ENCODE peak calls at places on chromosomes 4 and X, in four cellular contexts. One of them, this sample, is unnamed. For H3K9me3, the result is how much of the 10 kb centered on the place peaks cover.

GRCh38 chrX:99384594-99385374 is 1025.3 kb downstream of the PCDH19 start:
- DNase-seq in naive thymus-derived CD4-positive, alpha-beta T cell: no peak
- DNase-seq in SJSA1: no peak
- DNase-seq in thoracic aorta: no peak
- DNase-seq in this sample: no peak

GRCh38 chrX:23705235-23705634 is 37.8 kb downstream of the ACOT9 start:
- DNase-seq in naive thymus-derived CD4-positive, alpha-beta T cell: no peak
- DNase-seq in SJSA1: no peak
- DNase-seq in thoracic aorta: no peak
- DNase-seq in this sample: no peak

GRCh38 chr4:54998991-54999390 is 126.4 kb downstream of the KDR start:
- DNase-seq in naive thymus-derived CD4-positive, alpha-beta T cell: no peak
- DNase-seq in SJSA1: no peak
- DNase-seq in thoracic aorta: no peak
- DNase-seq in this sample: no peak

GRCh38 chrX:40012039-40012799 is 85.5 kb downstream of the BCOR start:
- DNase-seq in naive thymus-derived CD4-positive, alpha-beta T cell: no peak
- DNase-seq in SJSA1: peak
- DNase-seq in thoracic aorta: no peak
- DNase-seq in this sample: no peak

GRCh38 chr4:153223418-153223792 is 19.2 kb downstream of the TRIM2 start:
- DNase-seq in naive thymus-derived CD4-positive, alpha-beta T cell: no peak
- DNase-seq in SJSA1: no peak
- DNase-seq in thoracic aorta: no peak
- DNase-seq in this sample: no peak

GRCh38 chrX:2819345-2820130 is 9.2 kb upstream of the GYG2 start:
- DNase-seq in naive thymus-derived CD4-positive, alpha-beta T cell: no peak
- DNase-seq in SJSA1: no peak
- DNase-seq in thoracic aorta: no peak
- DNase-seq in this sample: no peak

GRCh38 chr4:24802648-24803047 is 7.3 kb downstream of the SOD3 start:
- DNase-seq in naive thymus-derived CD4-positive, alpha-beta T cell: no peak
- DNase-seq in SJSA1: no peak
- DNase-seq in thoracic aorta: no peak
- DNase-seq in this sample: no peak

GRCh38 chr4:99052902-99053301 is 35.7 kb downstream of the ADH5 start:
- DNase-seq in naive thymus-derived CD4-positive, alpha-beta T cell: no peak
- DNase-seq in SJSA1: no peak
- DNase-seq in thoracic aorta: no peak
- DNase-seq in this sample: no peak

GRCh38 chr4:4418676-4419370 is 31.9 kb downstream of the NSG1 start:
- DNase-seq in naive thymus-derived CD4-positive, alpha-beta T cell: no peak
- DNase-seq in SJSA1: no peak
- DNase-seq in thoracic aorta: no peak
- DNase-seq in this sample: no peak

GRCh38 chr4:174037631-174038030 is 245.8 kb downstream of the FBXO8 start:
- DNase-seq in naive thymus-derived CD4-positive, alpha-beta T cell: no peak
- DNase-seq in SJSA1: no peak
- DNase-seq in thoracic aorta: no peak
- DNase-seq in this sample: no peak

GRCh38 chr4:8544741-8545438 is 35.3 kb upstream of the GPR78 start:
- DNase-seq in naive thymus-derived CD4-positive, alpha-beta T cell: no peak
- DNase-seq in SJSA1: peak
- DNase-seq in thoracic aorta: no peak
- DNase-seq in this sample: no peak

GRCh38 chr4:30924521-30924920 is 204.4 kb downstream of the PCDH7 start:
- DNase-seq in naive thymus-derived CD4-positive, alpha-beta T cell: no peak
- DNase-seq in SJSA1: no peak
- DNase-seq in thoracic aorta: no peak
- DNase-seq in this sample: no peak

GRCh38 chrX:13285229-13285628 is 34.6 kb downstream of the ATXN3L start:
- DNase-seq in naive thymus-derived CD4-positive, alpha-beta T cell: no peak
- DNase-seq in SJSA1: no peak
- DNase-seq in thoracic aorta: no peak
- DNase-seq in this sample: no peak
- H3K9me3 ChIP-seq in naive thymus-derived CD4-positive, alpha-beta T cell: under half
- H3K9me3 ChIP-seq in SJSA1: under half
- H3K9me3 ChIP-seq in thoracic aorta: under half
- H3K9me3 ChIP-seq in this sample: under half

GRCh38 chr4:43550981-43551627 is 658.6 kb downstream of the GRXCR1 start:
- DNase-seq in naive thymus-derived CD4-positive, alpha-beta T cell: no peak
- DNase-seq in SJSA1: no peak
- DNase-seq in thoracic aorta: no peak
- DNase-seq in this sample: no peak

GRCh38 chr4:43560047-43560446 is 667.5 kb downstream of the GRXCR1 start:
- DNase-seq in naive thymus-derived CD4-positive, alpha-beta T cell: no peak
- DNase-seq in SJSA1: no peak
- DNase-seq in thoracic aorta: no peak
- DNase-seq in this sample: no peak

DNA sequence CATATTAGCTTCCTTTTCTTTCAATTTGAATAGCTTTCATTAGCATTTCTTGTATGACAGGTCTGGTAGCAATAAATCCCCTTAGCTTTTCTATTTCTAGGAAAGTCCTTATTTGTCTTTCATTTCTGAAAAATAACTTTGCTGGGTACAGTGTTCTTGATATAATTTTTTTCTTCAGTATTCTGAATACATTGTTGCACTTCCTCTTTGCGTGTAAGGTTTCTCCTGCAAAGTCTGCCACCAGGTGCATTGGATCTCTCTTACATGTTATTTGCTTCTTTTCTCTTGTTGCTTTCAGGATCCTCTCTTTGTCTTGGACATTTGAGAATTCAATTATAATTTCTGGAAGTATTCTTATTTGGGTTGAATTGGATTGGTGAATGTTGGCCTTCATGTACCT is 663.7 kb downstream of the GRXCR1 start:
- DNase-seq in naive thymus-derived CD4-positive, alpha-beta T cell: no peak
- DNase-seq in SJSA1: no peak
- DNase-seq in thoracic aorta: no peak
- DNase-seq in this sample: no peak
- H3K9me3 ChIP-seq in naive thymus-derived CD4-positive, alpha-beta T cell: under half
- H3K9me3 ChIP-seq in SJSA1: under half
- H3K9me3 ChIP-seq in thoracic aorta: under half
- H3K9me3 ChIP-seq in this sample: under half

GRCh38 chr4:385934-386707 is 48.5 kb downstream of the ZNF141 start:
- DNase-seq in naive thymus-derived CD4-positive, alpha-beta T cell: no peak
- DNase-seq in SJSA1: no peak
- DNase-seq in thoracic aorta: no peak
- DNase-seq in this sample: no peak
- H3K9me3 ChIP-seq in naive thymus-derived CD4-positive, alpha-beta T cell: half or more
- H3K9me3 ChIP-seq in SJSA1: under half
- H3K9me3 ChIP-seq in thoracic aorta: half or more
- H3K9me3 ChIP-seq in this sample: under half

GRCh38 chrX:57932266-57932665 is 22.0 kb upstream of the ZXDA start:
- DNase-seq in naive thymus-derived CD4-positive, alpha-beta T cell: no peak
- DNase-seq in SJSA1: no peak
- DNase-seq in thoracic aorta: no peak
- DNase-seq in this sample: no peak

GRCh38 chrX:57929373-57929772 is 19.1 kb upstream of the ZXDA start:
- DNase-seq in naive thymus-derived CD4-positive, alpha-beta T cell: no peak
- DNase-seq in SJSA1: no peak
- DNase-seq in thoracic aorta: no peak
- DNase-seq in this sample: no peak

GRCh38 chrX:57930051-57930450 is 19.8 kb upstream of the ZXDA start:
- DNase-seq in naive thymus-derived CD4-positive, alpha-beta T cell: no peak
- DNase-seq in SJSA1: no peak
- DNase-seq in thoracic aorta: no peak
- DNase-seq in this sample: no peak

DNA sequence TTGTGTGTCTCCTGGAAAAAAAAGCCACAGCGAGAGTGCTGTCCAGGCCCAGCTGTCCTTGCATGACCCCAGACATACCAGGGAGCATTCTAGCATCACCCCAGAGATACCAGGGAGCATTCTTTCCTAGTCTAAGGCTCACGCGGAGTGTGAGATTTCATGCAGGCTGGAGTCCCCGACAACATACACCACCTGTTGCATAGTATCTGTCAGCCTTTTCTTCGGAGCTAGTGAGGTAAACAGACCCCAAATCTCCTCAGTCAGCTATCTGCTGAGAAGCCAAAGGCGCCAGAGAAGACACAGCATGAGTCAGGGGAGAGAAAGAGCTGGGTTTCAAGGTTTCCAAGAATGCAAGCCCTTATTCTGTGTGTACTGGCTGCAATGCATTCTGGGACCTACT is 23.1 kb upstream of the ZXDA start:
- DNase-seq in naive thymus-derived CD4-positive, alpha-beta T cell: no peak
- DNase-seq in SJSA1: no peak
- DNase-seq in thoracic aorta: no peak
- DNase-seq in this sample: no peak
- H3K9me3 ChIP-seq in naive thymus-derived CD4-positive, alpha-beta T cell: under half
- H3K9me3 ChIP-seq in SJSA1: under half
- H3K9me3 ChIP-seq in thoracic aorta: under half
- H3K9me3 ChIP-seq in this sample: under half

GRCh38 chrX:146481735-146482134 is 327.8 kb upstream of the CXorf51B start:
- DNase-seq in naive thymus-derived CD4-positive, alpha-beta T cell: no peak
- DNase-seq in SJSA1: no peak
- DNase-seq in thoracic aorta: no peak
- DNase-seq in this sample: no peak

GRCh38 chrX:146477341-146477740 is 332.2 kb upstream of the CXorf51B start:
- DNase-seq in naive thymus-derived CD4-positive, alpha-beta T cell: no peak
- DNase-seq in SJSA1: no peak
- DNase-seq in thoracic aorta: no peak
- DNase-seq in this sample: no peak
- H3K9me3 ChIP-seq in naive thymus-derived CD4-positive, alpha-beta T cell: under half
- H3K9me3 ChIP-seq in SJSA1: under half
- H3K9me3 ChIP-seq in thoracic aorta: under half
- H3K9me3 ChIP-seq in this sample: under half

GRCh38 chr4:76736434-76736833 is 161.5 kb downstream of the SOWAHB start:
- DNase-seq in naive thymus-derived CD4-positive, alpha-beta T cell: no peak
- DNase-seq in SJSA1: peak
- DNase-seq in thoracic aorta: no peak
- DNase-seq in this sample: no peak

GRCh38 chr4:76733380-76733779 is 164.6 kb downstream of the SOWAHB start:
- DNase-seq in naive thymus-derived CD4-positive, alpha-beta T cell: no peak
- DNase-seq in SJSA1: no peak
- DNase-seq in thoracic aorta: no peak
- DNase-seq in this sample: no peak

GRCh38 chr4:76738081-76738931 is 159.6 kb downstream of the SOWAHB start:
- DNase-seq in naive thymus-derived CD4-positive, alpha-beta T cell: no peak
- DNase-seq in SJSA1: peak
- DNase-seq in thoracic aorta: peak
- DNase-seq in this sample: no peak

GRCh38 chr4:76740192-76740591 is 157.8 kb downstream of the SOWAHB start:
- DNase-seq in naive thymus-derived CD4-positive, alpha-beta T cell: no peak
- DNase-seq in SJSA1: no peak
- DNase-seq in thoracic aorta: no peak
- DNase-seq in this sample: no peak

GRCh38 chr4:76737180-76737579 is 160.8 kb downstream of the SOWAHB start:
- DNase-seq in naive thymus-derived CD4-positive, alpha-beta T cell: no peak
- DNase-seq in SJSA1: peak
- DNase-seq in thoracic aorta: no peak
- DNase-seq in this sample: no peak
- H3K9me3 ChIP-seq in naive thymus-derived CD4-positive, alpha-beta T cell: under half
- H3K9me3 ChIP-seq in SJSA1: under half
- H3K9me3 ChIP-seq in thoracic aorta: under half
- H3K9me3 ChIP-seq in this sample: under half